ENCODE peak calls at places on chromosome 4, in ten cellular contexts. H is AG09309, K is lung, W is SJCRH30, T is cardiac muscle cell, M is brain microvascular endothelial cell, S is AG10803, E is mucosa of descending colon, N is GM23338, X is thyroid gland. V is an unnamed sample.
A peak's percentile ranks its signal among the peaks of the same experiment; 100 is the strongest.

GRCh38 chr4:55107054-55107453 is 18.3 kb downstream of the KDR start:
- DNase-seq in T (no peak), X (no peak), E (no peak), N (no peak), W (no peak), H (no peak), M (no peak), S (no peak), K (no peak), V (no peak)

GRCh38 chr4:34046580-34046979 is 2197.7 kb downstream of the ARAP2 start:
- DNase-seq in S (peak; percentile 47), H (peak; percentile 27), M (peak; percentile 19), W (no peak), X (no peak), K (no peak), E (no peak), N (no peak), T (no peak), V (no peak)

GRCh38 chr4:182856862-182857261 is 60.3 kb downstream of the DCTD start:
- DNase-seq in X (no peak), S (no peak), E (no peak), H (no peak), W (no peak), M (no peak), K (no peak), T (no peak), N (no peak), V (no peak)

GRCh38 chr4:7238300-7238960 is 46.1 kb downstream of the SORCS2 start:
- DNase-seq in T (no peak), X (no peak), N (peak; percentile 61), E (no peak), W (peak; percentile 28), H (no peak), S (no peak), M (no peak), K (no peak), V (no peak)

GRCh38 chr4:56086561-56086960 is 137.8 kb downstream of the CEP135 start:
- DNase-seq in W (no peak), N (no peak), H (no peak), M (no peak), K (no peak), S (no peak), E (peak; percentile 19), T (no peak), X (no peak), V (peak; percentile 57)

GRCh38 chr4:108270466-108271450 is 102.0 kb upstream of the LEF1 start:
- DNase-seq in X (no peak), M (peak; percentile 82), W (no peak), H (no peak), S (peak; percentile 64), K (no peak), E (no peak), T (no peak), N (no peak), V (peak; percentile 70)

GRCh38 chr4:27985522-27985921 is 1124.9 kb downstream of the STIM2 start:
- DNase-seq in M (no peak), E (no peak), K (no peak), X (no peak), T (no peak), S (no peak), W (no peak), N (no peak), H (no peak), V (no peak)

GRCh38 chr4:62252728-62253127 is 1052.6 kb downstream of the ADGRL3 start:
- DNase-seq in K (no peak), W (no peak), T (no peak), N (no peak), S (no peak), X (no peak), H (no peak), E (no peak), M (no peak), V (no peak)

GRCh38 chr4:168421671-168422070 is 58.6 kb downstream of the DDX60L start:
- DNase-seq in W (peak; percentile 5), S (no peak), M (peak; percentile 72), H (no peak), E (no peak), X (no peak), T (no peak), K (no peak), N (no peak), V (peak; percentile 85)

GRCh38 chr4:12924253-12924652 is 559.9 kb downstream of the RAB28 start:
- DNase-seq in M (no peak), S (no peak), K (no peak), T (no peak), H (no peak), N (peak; percentile 26), W (no peak), X (no peak), E (no peak), V (no peak)

GRCh38 chr4:3414421-3415279 is 27.1 kb upstream of the HGFAC start:
- DNase-seq in K (no peak), T (no peak), M (no peak), S (no peak), X (no peak), W (peak; percentile 70), H (no peak), N (no peak), E (no peak), V (no peak)

GRCh38 chr4:13493793-13494192 is 9.7 kb upstream of the RAB28 start:
- DNase-seq in M (no peak), H (no peak), K (no peak), E (no peak), T (no peak), W (no peak), S (no peak), N (no peak), X (no peak), V (no peak)

DNA sequence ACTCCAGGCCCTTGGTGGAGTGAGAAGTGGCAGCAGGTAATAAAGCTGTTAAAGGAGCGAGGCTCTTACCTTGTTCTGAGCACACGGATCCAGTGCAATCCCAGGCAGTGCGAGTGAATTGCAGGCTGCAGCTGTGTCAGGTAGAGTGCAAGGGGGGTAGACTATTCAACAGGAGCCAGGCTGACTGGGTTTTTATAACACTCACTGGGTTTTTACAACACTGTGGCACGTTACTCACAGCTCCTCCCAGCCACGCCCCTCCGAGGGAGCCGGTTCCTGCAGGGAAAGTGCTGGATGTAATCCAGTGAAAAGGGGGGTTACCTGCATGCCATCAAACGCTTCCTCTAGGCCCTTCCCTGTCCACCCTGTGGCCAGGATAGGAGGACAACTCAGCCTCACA is 358 bp downstream of the FGFBP1 start:
- DNase-seq in H (no peak), S (no peak), T (no peak), M (no peak), X (peak; percentile 91), K (peak; percentile 66), N (peak; percentile 48), W (no peak), E (peak; percentile 92), V (no peak)
- H3K4me3 ChIP-seq in H (no peak overlapping the region), S (no peak overlapping the region), T (no peak overlapping the region), M (no peak overlapping the region), X (no peak overlapping the region), K (no peak overlapping the region), N (no peak overlapping the region), W (no peak overlapping the region), E (no peak overlapping the region), V (no peak overlapping the region)

GRCh38 chr4:79150820-79151416 is 174.9 kb downstream of the NAA11 start:
- DNase-seq in X (no peak), H (no peak), S (no peak), W (no peak), E (no peak), K (no peak), N (no peak), T (no peak), M (no peak), V (no peak)
- H3K4me3 ChIP-seq in X (no peak overlapping the region), H (no peak overlapping the region), S (no peak overlapping the region), W (no peak overlapping the region), E (no peak overlapping the region), K (no peak overlapping the region), N (no peak overlapping the region), T (no peak overlapping the region), M (no peak overlapping the region), V (no peak overlapping the region)

GRCh38 chr4:15479089-15479912 is 9.6 kb downstream of the CC2D2A start:
- DNase-seq in S (peak; percentile 82), X (peak; percentile 61), E (peak; percentile 29), T (peak; percentile 79), M (peak; percentile 87), W (peak; percentile 93), H (peak; percentile 55), N (peak; percentile 93), K (peak; percentile 55), V (peak; percentile 28)

GRCh38 chr4:15478724-15479088 is 9.0 kb downstream of the CC2D2A start:
- DNase-seq in T (no peak), H (no peak), X (no peak), W (no peak), M (no peak), S (no peak), N (no peak), K (no peak), E (no peak), V (no peak)

GRCh38 chr4:15482842-15483241 is 13.2 kb downstream of the CC2D2A start:
- DNase-seq in N (no peak), T (no peak), M (peak; percentile 43), H (no peak), S (no peak), E (no peak), K (no peak), W (no peak), X (no peak), V (no peak)

GRCh38 chr4:15482346-15482745 is 12.7 kb downstream of the CC2D2A start:
- DNase-seq in W (no peak), M (no peak), N (no peak), E (no peak), H (no peak), S (no peak), T (no peak), X (no peak), K (no peak), V (no peak)

DNA sequence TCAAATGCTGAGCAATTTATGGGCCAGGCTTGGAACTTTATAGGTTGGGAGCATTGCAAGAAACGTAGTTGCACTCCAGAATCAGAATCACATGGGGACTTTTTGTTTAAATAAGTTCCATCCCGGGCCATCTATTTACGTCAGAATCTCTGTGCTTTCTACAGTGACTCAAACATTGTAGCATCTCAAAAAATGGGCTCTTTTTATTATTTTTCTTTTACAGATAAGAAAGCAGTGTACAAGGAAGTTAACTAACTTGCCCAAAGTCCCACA is 10.2 kb downstream of the CC2D2A start:
- DNase-seq in K (no peak), M (peak; percentile 78), S (peak; percentile 25), W (no peak), X (no peak), T (no peak), H (peak; percentile 49), N (no peak), E (no peak), V (no peak)
- H3K4me3 ChIP-seq in K (peak overlapping the region; percentile 9), M (peak overlapping the region; percentile 71), S (peak overlapping the region; percentile 67), W (peak overlapping the region; percentile 63), X (no peak overlapping the region), T (peak overlapping the region; percentile 28), H (peak overlapping the region; percentile 73), N (peak overlapping the region; percentile 53), E (no peak overlapping the region), V (no peak overlapping the region)

DNA sequence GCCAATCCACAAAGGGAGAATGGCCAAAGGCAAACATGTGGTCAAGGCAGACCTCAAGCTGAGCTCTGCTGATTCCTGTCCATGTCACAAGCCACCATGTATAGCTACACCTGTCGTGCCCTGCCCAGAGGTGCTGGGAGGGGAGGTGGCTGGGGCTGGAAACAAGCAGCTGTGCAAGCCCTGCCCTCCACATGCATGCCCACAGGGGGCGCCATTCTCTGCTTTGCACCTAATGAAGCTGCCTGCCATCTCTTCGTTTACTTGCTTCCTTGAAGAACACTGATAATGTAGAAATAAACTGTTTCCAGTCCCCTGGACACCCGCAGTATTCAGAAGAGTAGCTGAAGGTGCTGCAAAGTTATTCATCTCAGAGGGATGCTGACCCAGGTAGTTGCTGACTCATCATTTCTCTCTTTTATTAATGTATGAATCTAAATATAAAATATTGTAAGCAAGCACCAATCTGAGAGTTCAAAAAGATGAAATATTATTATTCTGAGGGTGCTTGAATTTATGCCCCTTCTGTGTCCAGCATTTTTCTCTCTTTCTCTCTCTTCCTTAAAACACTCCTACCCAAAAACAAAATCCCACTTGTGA is 278.6 kb downstream of the ADGRA3 start:
- DNase-seq in X (peak; percentile 39), S (no peak), K (no peak), W (peak; percentile 75), M (no peak), T (peak; percentile 47), H (no peak), N (peak; percentile 91), E (peak; percentile 86), V (peak; percentile 16)
- H3K4me3 ChIP-seq in X (no peak overlapping the region), S (no peak overlapping the region), K (no peak overlapping the region), W (no peak overlapping the region), M (no peak overlapping the region), T (no peak overlapping the region), H (no peak overlapping the region), N (no peak overlapping the region), E (no peak overlapping the region), V (no peak overlapping the region)

V was measured in Jurkat, Clone E6-1.